ENCODE peak calls at places on chromosomes 16 and 17, in ten cellular contexts. M is sigmoid colon, Q is stomach, X is breast epithelium, N is spleen, S is prostate gland, B is H1, T is transverse colon, P is vagina, Y is K562. F is an unnamed sample.

GRCh38 chr17:56320443-56320842 is 167.2 kb downstream of the ANKFN1 start:
- DNase-seq in S (no peak), Q (no peak), B (no peak), P (no peak), N (no peak), M (no peak), X (no peak), T (no peak), Y (no peak), F (no peak)

GRCh38 chr16:50185005-50185505 is 31.9 kb downstream of the TENT4B start:
- DNase-seq in M (no peak), P (no peak), N (no peak), Q (no peak), X (no peak), Y (no peak), T (no peak), S (no peak), B (no peak), F (no peak)

GRCh38 chr17:33970271-33970670 is 284.8 kb upstream of the CCL2 start:
- DNase-seq in N (no peak), B (no peak), X (no peak), T (no peak), P (no peak), S (no peak), Q (no peak), Y (no peak), M (no peak), F (no peak)

GRCh38 chr17:76727745-76728456 is 1.3 kb downstream of the METTL23 start:
- DNase-seq in Y (no peak), P (no peak), M (peak), T (peak), N (no peak), Q (no peak), B (no peak), X (no peak), S (no peak), F (no peak)

GRCh38 chr16:3580686-3581085 is 3.5 kb upstream of the NLRC3 start:
- DNase-seq in P (no peak), Q (no peak), B (no peak), Y (no peak), S (no peak), X (no peak), M (no peak), N (no peak), T (no peak), F (no peak)

GRCh38 chr17:9409430-9409829 is 166.2 kb downstream of the STX8 start:
- DNase-seq in S (no peak), X (no peak), N (no peak), B (no peak), P (no peak), T (no peak), M (no peak), Y (no peak), Q (no peak), F (no peak)

GRCh38 chr17:44315760-44316731 is 7.6 kb downstream of the RUNDC3A start:
- DNase-seq in Y (peak), T (no peak), P (no peak), N (no peak), S (no peak), X (no peak), M (no peak), B (peak), Q (no peak), F (no peak)

GRCh38 chr16:56643080-56643778 is 4.8 kb downstream of the MT1A start:
- DNase-seq in B (peak), Y (peak), X (peak), N (peak), S (peak), Q (peak), P (no peak), T (peak), M (peak), F (no peak)

GRCh38 chr16:80231118-80231515 is 309.7 kb upstream of the DYNLRB2 start:
- DNase-seq in P (no peak), X (no peak), N (no peak), B (no peak), T (no peak), Q (no peak), Y (no peak), M (no peak), S (peak), F (no peak)

GRCh38 chr16:12572316-12572985 is 231.2 kb downstream of the CPPED1 start:
- DNase-seq in T (no peak), P (no peak), M (peak), S (no peak), X (no peak), Y (no peak), N (peak), B (no peak), Q (no peak), F (no peak)

GRCh38 chr16:80226499-80226898 is 314.3 kb upstream of the DYNLRB2 start:
- DNase-seq in N (no peak), X (no peak), P (no peak), S (no peak), B (no peak), M (no peak), Q (no peak), T (no peak), Y (no peak), F (no peak)

GRCh38 chr17:30950669-30951399 is 20.0 kb upstream of the RNF135 start:
- DNase-seq in B (no peak), N (peak), X (no peak), S (peak), P (no peak), T (peak), M (peak), Y (no peak), Q (peak), F (no peak)

GRCh38 chr17:48598727-48599126 is 5.1 kb upstream of the HOXB5 start:
- DNase-seq in B (no peak), X (no peak), Y (no peak), N (no peak), S (no peak), Q (no peak), T (no peak), P (no peak), M (no peak), F (no peak)

GRCh38 chr17:74037320-74037719 is 166.2 kb upstream of the RPL38 start:
- DNase-seq in S (peak), X (no peak), B (no peak), T (peak), Q (no peak), M (no peak), Y (no peak), N (no peak), P (no peak), F (no peak)

GRCh38 chr17:17740627-17741237 is 59.5 kb downstream of the RAI1 start:
- DNase-seq in P (no peak), M (no peak), B (no peak), Q (no peak), N (no peak), S (no peak), Y (no peak), T (no peak), X (no peak), F (no peak)

GRCh38 chr17:63150994-63151464 is 185.0 kb downstream of the TANC2 start:
- DNase-seq in S (no peak), B (no peak), T (no peak), Q (no peak), Y (no peak), P (no peak), X (no peak), N (no peak), M (no peak), F (no peak)

GRCh38 chr17:79749958-79750357 is 19.2 kb downstream of the ENPP7 start:
- DNase-seq in Y (no peak), N (no peak), B (no peak), Q (no peak), P (no peak), S (no peak), X (no peak), T (no peak), M (no peak), F (no peak)

GRCh38 chr16:76577003-76577402 is 299.8 kb downstream of the CNTNAP4 start:
- DNase-seq in B (no peak), Q (no peak), X (no peak), M (no peak), N (no peak), P (no peak), Y (no peak), S (no peak), T (no peak), F (peak)

GRCh38 chr17:3916013-3916696 is at the start of gene P2RX1:
- DNase-seq in Q (peak), Y (peak), X (no peak), P (no peak), T (peak), N (peak), S (no peak), M (no peak), B (no peak), F (no peak)

GRCh38 chr16:25494292-25494691 is 197.5 kb upstream of the HS3ST4 start:
- DNase-seq in M (no peak), B (no peak), Q (no peak), Y (no peak), S (no peak), N (no peak), P (no peak), X (no peak), T (no peak), F (no peak)

GRCh38 chr16:64362193-64362592 is 759.7 kb downstream of the CDH11 start:
- DNase-seq in T (no peak), B (no peak), X (no peak), S (no peak), M (no peak), P (no peak), Y (no peak), N (no peak), Q (no peak), F (no peak)

GRCh38 chr17:50817838-50818237 is 17.5 kb upstream of the WFIKKN2 start:
- DNase-seq in X (no peak), M (no peak), Y (no peak), N (no peak), T (no peak), S (no peak), B (no peak), P (no peak), Q (no peak), F (no peak)

GRCh38 chr17:76569607-76570279 is 15.9 kb downstream of the ST6GALNAC2 start:
- DNase-seq in T (no peak), N (peak), M (peak), B (no peak), Y (no peak), P (no peak), S (no peak), Q (peak), X (peak), F (no peak)

GRCh38 chr17:77546772-77547201 is 406.0 kb downstream of the SEC14L1 start:
- DNase-seq in S (no peak), M (no peak), Q (no peak), N (no peak), T (peak), B (peak), Y (peak), X (no peak), P (no peak), F (no peak)

GRCh38 chr16:70159355-70160348 is 13.9 kb upstream of the CLEC18C start:
- DNase-seq in S (peak), Q (no peak), B (no peak), N (peak), T (no peak), M (no peak), Y (peak), X (no peak), P (no peak), F (no peak)

GRCh38 chr16:52729731-52730130 is 182.8 kb upstream of the TOX3 start:
- DNase-seq in X (no peak), Q (no peak), N (no peak), B (no peak), Y (no peak), S (no peak), P (no peak), M (no peak), T (no peak), F (no peak)

GRCh38 chr17:50129946-50130777 is at the start of gene SAMD14:
- DNase-seq in N (no peak), S (no peak), M (no peak), T (no peak), P (no peak), X (no peak), B (no peak), Y (peak), Q (no peak), F (peak)

GRCh38 chr17:76683011-76683755 is 27.6 kb downstream of the MXRA7 start:
- DNase-seq in Y (peak), M (no peak), P (no peak), Q (no peak), B (peak), T (no peak), N (peak), S (no peak), X (no peak), F (no peak)

GRCh38 chr16:11639925-11640899 is 28.0 kb upstream of the SNN start:
- DNase-seq in Y (peak), M (peak), N (peak), Q (peak), B (no peak), P (no peak), S (peak), X (peak), T (peak), F (no peak)

GRCh38 chr17:40986920-40987319 is 2.8 kb upstream of the KRT40 start:
- DNase-seq in T (no peak), P (no peak), B (no peak), S (no peak), M (no peak), Y (no peak), X (no peak), N (no peak), Q (no peak), F (no peak)

GRCh38 chr17:21573961-21574610 is 118.2 kb upstream of the KCNJ18 start:
- DNase-seq in P (no peak), M (peak), S (no peak), B (no peak), Y (no peak), N (no peak), Q (peak), X (no peak), T (peak), F (no peak)

GRCh38 chr17:79355186-79355585 is 255.7 kb downstream of the RBFOX3 start:
- DNase-seq in T (no peak), B (no peak), Y (no peak), P (no peak), M (no peak), S (no peak), X (no peak), N (no peak), Q (no peak), F (no peak)

GRCh38 chr17:48728232-48729231 is at the start of gene HOXB13:
- DNase-seq in Q (peak), B (no peak), Y (peak), P (no peak), X (no peak), T (peak), M (peak), N (no peak), S (peak), F (no peak)

GRCh38 chr17:32302860-32303649 is 37.4 kb downstream of the RHBDL3 start:
- DNase-seq in X (no peak), S (no peak), P (no peak), Q (no peak), N (no peak), M (no peak), B (peak), T (no peak), Y (no peak), F (no peak)

GRCh38 chr16:49556252-49557069 is 182.9 kb downstream of the C16orf78 start:
- DNase-seq in P (no peak), M (no peak), B (no peak), N (peak), Q (no peak), Y (peak), S (no peak), X (no peak), T (no peak), F (no peak)

DNA sequence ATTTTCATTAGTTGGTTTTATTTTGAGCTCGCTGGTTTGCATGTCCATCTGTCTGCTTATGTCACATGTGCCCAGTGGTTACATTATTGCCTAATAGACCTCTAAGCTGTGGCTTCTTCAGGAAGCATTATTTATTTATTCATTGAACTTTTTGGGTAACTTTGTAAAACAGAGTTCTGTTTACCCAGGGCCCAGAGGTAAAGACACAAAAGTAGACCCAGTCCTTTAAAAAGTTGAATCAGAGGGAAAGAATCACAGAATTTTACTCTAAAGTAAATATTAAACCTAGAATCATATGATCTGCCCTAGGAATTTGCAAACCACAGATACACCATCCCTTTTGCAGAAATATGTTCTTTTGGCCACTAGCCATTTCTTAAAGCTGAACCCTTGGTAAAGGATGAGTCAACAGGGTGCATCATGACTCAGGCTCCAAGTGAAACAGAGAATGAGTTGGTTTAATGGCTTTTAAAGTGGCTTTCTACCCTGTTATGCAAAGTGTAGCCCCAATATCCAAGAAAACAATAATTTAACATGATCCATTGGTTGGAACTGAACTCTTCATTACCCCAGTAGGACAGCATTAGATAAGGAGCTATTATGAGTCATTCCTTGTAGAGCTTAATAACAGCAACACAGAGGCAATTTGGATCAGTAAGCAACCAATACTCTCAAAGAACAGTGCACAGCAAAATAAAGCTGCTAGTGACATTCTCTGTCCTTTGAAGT is 236.3 kb downstream of the KCNJ2 start:
- DNase-seq in T (no peak), N (no peak), P (no peak), B (no peak), Q (no peak), M (no peak), X (no peak), S (no peak), Y (no peak), F (no peak)
- TF ChIP-seq POLR2AphosphoS5 in T (no peak), N (no peak), P (no peak), B (no peak), Q (no peak), M (no peak), X (no peak), S (no peak), Y (no peak), F (no peak)

GRCh38 chr16:349211-349610 is 3.3 kb downstream of the AXIN1 start:
- DNase-seq in M (no peak), Q (no peak), N (peak), X (no peak), B (no peak), Y (no peak), T (no peak), P (no peak), S (no peak), F (peak)
- TF ChIP-seq POLR2A in M (no peak), Q (no peak), N (no peak), X (no peak), B (no peak), Y (no peak), T (no peak), P (no peak), S (no peak), F (no peak)

GRCh38 chr16:86442703-86443102 is 67.6 kb upstream of the FOXF1 start:
- DNase-seq in Q (no peak), S (no peak), B (no peak), M (peak), N (no peak), X (no peak), T (no peak), Y (no peak), P (no peak), F (no peak)
- TF ChIP-seq POLR2AphosphoS5 in Q (peak), S (no peak), B (no peak), M (peak), N (no peak), X (no peak), T (peak), Y (no peak), P (no peak), F (no peak)

GRCh38 chr16:81448154-81449131 is 3.8 kb downstream of the CMIP start:
- DNase-seq in T (peak), M (no peak), Q (peak), X (no peak), N (no peak), Y (no peak), B (no peak), P (no peak), S (peak), F (no peak)
- TF ChIP-seq POLR2A in T (peak), M (no peak), Q (no peak), X (no peak), N (no peak), Y (no peak), B (no peak), P (no peak), S (no peak), F (no peak)

GRCh38 chr17:72212041-72212440 is 91.2 kb downstream of the SOX9 start:
- DNase-seq in M (no peak), S (no peak), Q (no peak), P (no peak), T (no peak), N (no peak), X (no peak), Y (no peak), B (no peak), F (no peak)

GRCh38 chr17:72206376-72206775 is 85.6 kb downstream of the SOX9 start:
- DNase-seq in B (no peak), Q (no peak), N (no peak), P (no peak), S (no peak), M (no peak), T (no peak), Y (no peak), X (no peak), F (no peak)

GRCh38 chr17:72205801-72206200 is 85.0 kb downstream of the SOX9 start:
- DNase-seq in M (no peak), T (no peak), X (no peak), S (no peak), Q (no peak), Y (no peak), P (no peak), B (no peak), N (no peak), F (no peak)

GRCh38 chr17:72205357-72205756 is 84.5 kb downstream of the SOX9 start:
- DNase-seq in B (no peak), T (no peak), Q (no peak), X (no peak), N (no peak), S (no peak), M (no peak), P (no peak), Y (no peak), F (no peak)

GRCh38 chr17:72208832-72209231 is 88.0 kb downstream of the SOX9 start:
- DNase-seq in Q (no peak), B (no peak), P (no peak), X (no peak), T (no peak), Y (no peak), M (no peak), S (no peak), N (no peak), F (no peak)
- TF ChIP-seq POLR2AphosphoS5 in Q (no peak), B (no peak), P (no peak), X (no peak), T (no peak), Y (no peak), M (no peak), S (no peak), N (no peak), F (no peak)

DNA sequence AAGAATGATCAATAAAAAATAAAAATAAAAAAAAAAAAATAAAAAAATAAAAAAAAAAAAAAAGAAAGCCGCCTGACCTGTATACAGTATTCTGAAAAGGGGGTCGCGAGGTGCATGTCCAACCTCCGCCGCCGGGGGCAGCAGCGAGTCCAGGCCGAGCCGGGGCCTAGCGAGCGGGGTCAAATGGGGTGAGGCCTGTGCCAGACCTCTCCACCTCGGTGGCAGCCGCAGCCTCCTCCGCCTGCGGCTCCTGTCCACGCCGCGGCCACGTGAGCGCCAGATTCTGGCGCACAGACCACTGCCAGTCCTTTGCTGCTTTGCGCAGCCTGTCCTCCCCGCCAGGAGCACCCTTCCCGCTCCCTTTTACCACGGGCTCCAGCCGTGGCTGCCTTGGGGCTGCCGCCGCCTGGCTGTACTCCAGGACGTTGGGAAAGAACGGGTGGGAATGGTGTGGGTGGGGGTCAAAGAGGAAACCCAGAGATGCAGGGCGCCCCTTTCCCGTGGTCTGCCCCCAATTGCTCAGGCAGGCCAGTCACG is 2.4 kb upstream of the BCKDK start:
- DNase-seq in P (no peak), Q (peak), B (peak), S (peak), T (peak), M (peak), Y (peak), X (peak), N (peak), F (peak)
- TF ChIP-seq POLR2A in P (no peak), Q (no peak), B (no peak), S (no peak), T (no peak), M (no peak), Y (peak), X (no peak), N (no peak), F (no peak)

GRCh38 chr16:66551362-66551761 is 1.0 kb upstream of the CKLF start:
- DNase-seq in P (no peak), B (no peak), M (no peak), N (peak), T (peak), S (no peak), Y (peak), X (no peak), Q (no peak), F (peak)
- TF ChIP-seq POLR2AphosphoS5 in P (no peak), B (no peak), M (no peak), N (peak), T (no peak), S (no peak), Y (no peak), X (no peak), Q (no peak), F (no peak)